ENCODE peak calls at places on chromosomes 2 and 18, in seven cellular contexts. B is activated CD8-positive, alpha-beta memory T cell treated with anti-CD3 and anti-CD28 coated beads for 4 hours; D is head of caudate nucleus; W is choroid plexus epithelial cell; S is sciatic nerve; E is Kasumi-1; Q is CD8-positive, alpha-beta memory T cell. U is an unnamed sample.

GRCh38 chr2:237998530-237998929 is 31.7 kb downstream of the UBE2F start:
- DNase-seq in Q (peak), W (peak), D (no peak), E (no peak), B (no peak), S (no peak), U (no peak)

GRCh38 chr18:6920099-6920955 is 190.8 kb downstream of the ARHGAP28 start:
- DNase-seq in E (peak), S (peak), Q (no peak), B (no peak), D (peak), W (peak), U (peak)

GRCh38 chr2:53913721-53914120 is 54.0 kb upstream of the GPR75 start:
- DNase-seq in W (peak), S (no peak), E (peak), D (no peak), Q (no peak), B (no peak), U (no peak)

GRCh38 chr2:30252723-30253688 is 21.7 kb downstream of the LBH start:
- DNase-seq in D (no peak), Q (no peak), E (no peak), B (peak), W (peak), S (peak), U (no peak)

GRCh38 chr2:54559593-54560145 is 103.5 kb downstream of the SPTBN1 start:
- DNase-seq in Q (no peak), E (peak), B (no peak), D (no peak), S (no peak), W (peak), U (peak)

GRCh38 chr2:205510345-205510744 is 172.0 kb upstream of the NRP2 start:
- DNase-seq in W (no peak), Q (no peak), E (no peak), B (no peak), D (no peak), S (no peak), U (no peak)

GRCh38 chr2:58131191-58132011 is 84.8 kb downstream of the VRK2 start:
- DNase-seq in Q (no peak), W (peak), D (no peak), B (no peak), S (peak), E (no peak), U (peak)

GRCh38 chr2:204274991-204275390 is 270.3 kb upstream of the PARD3B start:
- DNase-seq in B (no peak), S (no peak), E (no peak), D (peak), Q (no peak), W (no peak), U (no peak)

GRCh38 chr2:234211797-234212196 is 161.3 kb downstream of the SPP2 start:
- DNase-seq in S (no peak), Q (no peak), E (no peak), D (no peak), W (peak), B (no peak), U (no peak)

GRCh38 chr2:62934501-62934900 is 116.1 kb upstream of the OTX1 start:
- DNase-seq in E (no peak), D (no peak), Q (no peak), B (no peak), S (no peak), W (peak), U (no peak)

GRCh38 chr2:212037062-212037461 is 501.5 kb downstream of the ERBB4 start:
- DNase-seq in Q (no peak), D (no peak), B (no peak), E (peak), S (no peak), W (peak), U (no peak)

GRCh38 chr2:102301867-102302362 is 9.4 kb upstream of the IL1RL1 start:
- DNase-seq in B (peak), Q (peak), D (no peak), E (peak), S (no peak), W (peak), U (no peak)

GRCh38 chr18:72161686-72162085 is 382.5 kb downstream of the CBLN2 start:
- DNase-seq in S (no peak), D (no peak), E (no peak), B (no peak), Q (no peak), W (no peak), U (peak)

GRCh38 chr2:95389256-95390119 is 13.0 kb upstream of the FAHD2A start:
- DNase-seq in S (peak), W (peak), D (peak), E (peak), Q (no peak), B (no peak), U (no peak)

GRCh38 chr18:35042389-35043066 is 1.3 kb downstream of the MAPRE2 start:
- DNase-seq in B (no peak), Q (peak), W (peak), D (no peak), E (no peak), S (no peak), U (no peak)

GRCh38 chr2:179538406-179538805 is 273.8 kb upstream of the SESTD1 start:
- DNase-seq in E (no peak), D (no peak), W (peak), S (no peak), Q (no peak), B (no peak), U (no peak)

GRCh38 chr2:73970850-73971471 is 13.7 kb upstream of the TET3 start:
- DNase-seq in B (no peak), Q (peak), W (no peak), D (peak), S (peak), E (peak), U (no peak)

GRCh38 chr18:42784612-42785011 is 330.9 kb downstream of the RIT2 start:
- DNase-seq in Q (no peak), S (no peak), E (no peak), D (no peak), W (no peak), B (no peak), U (no peak)

GRCh38 chr2:220334210-220334609 is 706.8 kb downstream of the SLC4A3 start:
- DNase-seq in D (no peak), S (no peak), W (no peak), Q (no peak), B (no peak), E (no peak), U (no peak)

GRCh38 chr2:240564191-240564570 is 4.0 kb downstream of the DUSP28 start:
- DNase-seq in E (no peak), B (no peak), W (no peak), D (no peak), Q (no peak), S (no peak), U (no peak)

GRCh38 chr2:74512744-74513604 is 1.3 kb upstream of the TLX2 start:
- DNase-seq in W (no peak), S (no peak), B (no peak), D (no peak), Q (no peak), E (no peak), U (no peak)

GRCh38 chr2:158297120-158297519 is 159.4 kb downstream of the CCDC148 start:
- DNase-seq in E (no peak), D (no peak), Q (no peak), W (no peak), B (no peak), S (no peak), U (no peak)

GRCh38 chr2:109453596-109453995 is 160.2 kb downstream of the SEPTIN10 start:
- DNase-seq in S (peak), B (no peak), Q (no peak), D (no peak), W (no peak), E (no peak), U (no peak)

GRCh38 chr2:175167076-175167791 is 769 bp downstream of the ATF2 start:
- DNase-seq in W (peak), E (peak), S (peak), D (peak), B (no peak), Q (no peak), U (no peak)

GRCh38 chr2:10083692-10084566 is 3.7 kb upstream of the CYS1 start:
- DNase-seq in Q (no peak), W (no peak), E (no peak), B (no peak), D (no peak), S (no peak), U (peak)

GRCh38 chr18:50560681-50561629 is 1.1 kb downstream of the MAPK4 start:
- DNase-seq in S (peak), W (no peak), Q (no peak), B (no peak), E (no peak), D (peak), U (no peak)

GRCh38 chr2:19330436-19330835 is 28.0 kb downstream of the OSR1 start:
- DNase-seq in Q (no peak), B (no peak), S (no peak), E (no peak), D (no peak), W (no peak), U (no peak)

GRCh38 chr18:35979112-35979511 is 6.6 kb downstream of the RMP24 start:
- DNase-seq in D (no peak), Q (no peak), B (no peak), S (no peak), E (no peak), W (no peak), U (no peak)

GRCh38 chr2:23503097-23503496 is 118.1 kb downstream of the KLHL29 start:
- DNase-seq in B (no peak), E (no peak), W (no peak), Q (no peak), S (no peak), D (no peak), U (no peak)